ENCODE peak calls at places on chromosomes 7 and 10, in six cellular contexts. U is GM04504, L is foreskin melanocyte, I is EL, H is GM10248, E is NCI-H1436 treated with DMSO at 0.1 percent for 48 hours. Z is an unnamed sample.

GRCh38 chr10:104337527-104337984 is 709 bp downstream of the ITPRIP start:
- DNase-seq in U (no peak), L (no peak), I (peak), H (peak), E (no peak), Z (peak)

GRCh38 chr10:44860811-44861751 is 50.1 kb upstream of the TMEM72 start:
- DNase-seq in U (peak), L (no peak), I (peak), H (no peak), E (no peak), Z (no peak)

GRCh38 chr10:113746188-113746950 is 5.1 kb upstream of the PLEKHS1 start:
- DNase-seq in U (no peak), L (no peak), I (peak), H (no peak), E (no peak), Z (no peak)

GRCh38 chr7:128841171-128841690 is 11.0 kb downstream of the FLNC start:
- DNase-seq in U (no peak), L (no peak), I (no peak), H (no peak), E (no peak), Z (no peak)

GRCh38 chr10:78871796-78872195 is 197.0 kb upstream of the ZMIZ1 start:
- DNase-seq in U (no peak), L (no peak), I (no peak), H (no peak), E (no peak), Z (no peak)

GRCh38 chr7:127838816-127839415 is 186.9 kb downstream of the SND1 start:
- DNase-seq in U (no peak), L (no peak), I (no peak), H (no peak), E (no peak), Z (no peak)

GRCh38 chr7:1396195-1396594 is 63.1 kb downstream of the MICALL2 start:
- DNase-seq in U (no peak), L (no peak), I (no peak), H (no peak), E (no peak), Z (no peak)

GRCh38 chr7:139711991-139712753 is 65.6 kb downstream of the HIPK2 start:
- DNase-seq in U (no peak), L (no peak), I (no peak), H (no peak), E (no peak), Z (no peak)

GRCh38 chr7:140062528-140063299 is at the start of gene PARP12:
- DNase-seq in U (peak), L (peak), I (peak), H (peak), E (no peak), Z (peak)

GRCh38 chr10:31623466-31623865 is 304.4 kb downstream of the ZEB1 start:
- DNase-seq in U (peak), L (no peak), I (peak), H (no peak), E (no peak), Z (no peak)

GRCh38 chr7:75756340-75757297 is 15.4 kb downstream of the CCL26 start:
- DNase-seq in U (no peak), L (no peak), I (peak), H (peak), E (no peak), Z (no peak)

GRCh38 chr10:65570143-65571010 is 1355.5 kb upstream of the LRRTM3 start:
- DNase-seq in U (no peak), L (peak), I (peak), H (no peak), E (peak), Z (no peak)

GRCh38 chr10:76119515-76119914 is 688.1 kb downstream of the LRMDA start:
- DNase-seq in U (peak), L (peak), I (peak), H (no peak), E (no peak), Z (no peak)

GRCh38 chr7:2527505-2528464 is 8.2 kb downstream of the LFNG start:
- DNase-seq in U (peak), L (no peak), I (peak), H (no peak), E (no peak), Z (no peak)

GRCh38 chr7:2938514-2939192 is 94.5 kb upstream of the GNA12 start:
- DNase-seq in U (no peak), L (no peak), I (no peak), H (no peak), E (no peak), Z (no peak)

GRCh38 chr10:132037676-132037975 is 28.1 kb upstream of the JAKMIP3 start:
- DNase-seq in U (no peak), L (no peak), I (no peak), H (no peak), E (no peak), Z (no peak)

GRCh38 chr7:28406192-28406591 is 6.1 kb upstream of the CREB5 start:
- DNase-seq in U (no peak), L (no peak), I (peak), H (no peak), E (no peak), Z (no peak)

GRCh38 chr10:4851846-4852245 is 25.8 kb downstream of the AKR1E2 start:
- DNase-seq in U (no peak), L (no peak), I (no peak), H (no peak), E (no peak), Z (no peak)

GRCh38 chr7:107115762-107116540 is 52.9 kb upstream of the HBP1 start:
- DNase-seq in U (no peak), L (no peak), I (no peak), H (no peak), E (no peak), Z (no peak)

GRCh38 chr10:70804424-70804814 is 11.3 kb upstream of the SGPL1 start:
- DNase-seq in U (no peak), L (no peak), I (no peak), H (no peak), E (no peak), Z (no peak)

GRCh38 chr7:154777023-154777422 is 225.9 kb downstream of the PAXIP1 start:
- DNase-seq in U (no peak), L (no peak), I (no peak), H (no peak), E (no peak), Z (no peak)